ENCODE peak calls at places on chromosome 19, in eight cellular contexts. One of them, this sample, is unnamed.

GRCh38 chr19:11137542-11138384 is 17.8 kb downstream of the SPC24 start:
- DNase-seq in cardiac fibroblast: peak
- DNase-seq in T-helper 17 cell: peak
- DNase-seq in activated CD4-positive, alpha-beta T cell treated with anti-CD3 and anti-CD28 coated beads, Interleukin-2, amount 50 U/mL, for 1 hour: peak
- DNase-seq in WTC11: peak
- DNase-seq in tibial nerve: peak
- DNase-seq in HTR-8/SVneo: peak
- DNase-seq in fibroblast of the conjunctiva: peak
- DNase-seq in this sample: peak

GRCh38 chr19:6740589-6741348 is 1.3 kb downstream of the TRIP10 start:
- DNase-seq in cardiac fibroblast: peak
- DNase-seq in T-helper 17 cell: no peak
- DNase-seq in activated CD4-positive, alpha-beta T cell treated with anti-CD3 and anti-CD28 coated beads, Interleukin-2, amount 50 U/mL, for 1 hour: no peak
- DNase-seq in WTC11: peak
- DNase-seq in tibial nerve: no peak
- DNase-seq in HTR-8/SVneo: peak
- DNase-seq in fibroblast of the conjunctiva: no peak
- DNase-seq in this sample: peak

GRCh38 chr19:38227272-38228004 is 3.4 kb upstream of the DPF1 start:
- DNase-seq in cardiac fibroblast: no peak
- DNase-seq in T-helper 17 cell: no peak
- DNase-seq in activated CD4-positive, alpha-beta T cell treated with anti-CD3 and anti-CD28 coated beads, Interleukin-2, amount 50 U/mL, for 1 hour: no peak
- DNase-seq in WTC11: no peak
- DNase-seq in tibial nerve: no peak
- DNase-seq in HTR-8/SVneo: no peak
- DNase-seq in fibroblast of the conjunctiva: no peak
- DNase-seq in this sample: no peak

GRCh38 chr19:5960005-5961001 is 17.6 kb downstream of the RANBP3 start:
- DNase-seq in cardiac fibroblast: no peak
- DNase-seq in T-helper 17 cell: no peak
- DNase-seq in activated CD4-positive, alpha-beta T cell treated with anti-CD3 and anti-CD28 coated beads, Interleukin-2, amount 50 U/mL, for 1 hour: no peak
- DNase-seq in WTC11: no peak
- DNase-seq in tibial nerve: no peak
- DNase-seq in HTR-8/SVneo: no peak
- DNase-seq in fibroblast of the conjunctiva: no peak
- DNase-seq in this sample: no peak

GRCh38 chr19:30391554-30392551 is 19.7 kb downstream of the ZNF536 start:
- DNase-seq in cardiac fibroblast: no peak
- DNase-seq in T-helper 17 cell: no peak
- DNase-seq in activated CD4-positive, alpha-beta T cell treated with anti-CD3 and anti-CD28 coated beads, Interleukin-2, amount 50 U/mL, for 1 hour: no peak
- DNase-seq in WTC11: peak
- DNase-seq in tibial nerve: no peak
- DNase-seq in HTR-8/SVneo: no peak
- DNase-seq in fibroblast of the conjunctiva: no peak
- DNase-seq in this sample: no peak

GRCh38 chr19:4059931-4060620 is 6.6 kb downstream of the ZBTB7A start:
- DNase-seq in cardiac fibroblast: peak
- DNase-seq in T-helper 17 cell: peak
- DNase-seq in activated CD4-positive, alpha-beta T cell treated with anti-CD3 and anti-CD28 coated beads, Interleukin-2, amount 50 U/mL, for 1 hour: peak
- DNase-seq in WTC11: no peak
- DNase-seq in tibial nerve: peak
- DNase-seq in HTR-8/SVneo: peak
- DNase-seq in fibroblast of the conjunctiva: no peak
- DNase-seq in this sample: no peak

GRCh38 chr19:375395-376110 is 31.0 kb upstream of the MIER2 start:
- DNase-seq in cardiac fibroblast: no peak
- DNase-seq in T-helper 17 cell: no peak
- DNase-seq in activated CD4-positive, alpha-beta T cell treated with anti-CD3 and anti-CD28 coated beads, Interleukin-2, amount 50 U/mL, for 1 hour: no peak
- DNase-seq in WTC11: no peak
- DNase-seq in tibial nerve: no peak
- DNase-seq in HTR-8/SVneo: no peak
- DNase-seq in fibroblast of the conjunctiva: no peak
- DNase-seq in this sample: no peak

GRCh38 chr19:46860846-46861690 is at the start of gene ARHGAP35:
- DNase-seq in cardiac fibroblast: peak
- DNase-seq in T-helper 17 cell: peak
- DNase-seq in activated CD4-positive, alpha-beta T cell treated with anti-CD3 and anti-CD28 coated beads, Interleukin-2, amount 50 U/mL, for 1 hour: peak
- DNase-seq in WTC11: peak
- DNase-seq in tibial nerve: no peak
- DNase-seq in HTR-8/SVneo: no peak
- DNase-seq in fibroblast of the conjunctiva: no peak
- DNase-seq in this sample: no peak

GRCh38 chr19:6610934-6611370 is 20.0 kb upstream of the CD70 start:
- DNase-seq in cardiac fibroblast: peak
- DNase-seq in T-helper 17 cell: no peak
- DNase-seq in activated CD4-positive, alpha-beta T cell treated with anti-CD3 and anti-CD28 coated beads, Interleukin-2, amount 50 U/mL, for 1 hour: no peak
- DNase-seq in WTC11: no peak
- DNase-seq in tibial nerve: no peak
- DNase-seq in HTR-8/SVneo: peak
- DNase-seq in fibroblast of the conjunctiva: peak
- DNase-seq in this sample: no peak

GRCh38 chr19:47609885-47610545 is 1.1 kb downstream of the BICRA start:
- DNase-seq in cardiac fibroblast: peak
- DNase-seq in T-helper 17 cell: peak
- DNase-seq in activated CD4-positive, alpha-beta T cell treated with anti-CD3 and anti-CD28 coated beads, Interleukin-2, amount 50 U/mL, for 1 hour: peak
- DNase-seq in WTC11: peak
- DNase-seq in tibial nerve: no peak
- DNase-seq in HTR-8/SVneo: no peak
- DNase-seq in fibroblast of the conjunctiva: no peak
- DNase-seq in this sample: peak

GRCh38 chr19:45693168-45693788 is 812 bp downstream of the QPCTL start:
- DNase-seq in cardiac fibroblast: peak
- DNase-seq in T-helper 17 cell: peak
- DNase-seq in activated CD4-positive, alpha-beta T cell treated with anti-CD3 and anti-CD28 coated beads, Interleukin-2, amount 50 U/mL, for 1 hour: peak
- DNase-seq in WTC11: peak
- DNase-seq in tibial nerve: peak
- DNase-seq in HTR-8/SVneo: peak
- DNase-seq in fibroblast of the conjunctiva: no peak
- DNase-seq in this sample: peak

GRCh38 chr19:50836543-50837195 is 3.3 kb upstream of the KLK15 start:
- DNase-seq in cardiac fibroblast: no peak
- DNase-seq in T-helper 17 cell: no peak
- DNase-seq in activated CD4-positive, alpha-beta T cell treated with anti-CD3 and anti-CD28 coated beads, Interleukin-2, amount 50 U/mL, for 1 hour: no peak
- DNase-seq in WTC11: peak
- DNase-seq in tibial nerve: no peak
- DNase-seq in HTR-8/SVneo: no peak
- DNase-seq in fibroblast of the conjunctiva: no peak
- DNase-seq in this sample: no peak

GRCh38 chr19:2607712-2608601 is 94.5 kb downstream of the GNG7 start:
- DNase-seq in cardiac fibroblast: no peak
- DNase-seq in T-helper 17 cell: peak
- DNase-seq in activated CD4-positive, alpha-beta T cell treated with anti-CD3 and anti-CD28 coated beads, Interleukin-2, amount 50 U/mL, for 1 hour: peak
- DNase-seq in WTC11: no peak
- DNase-seq in tibial nerve: no peak
- DNase-seq in HTR-8/SVneo: no peak
- DNase-seq in fibroblast of the conjunctiva: no peak
- DNase-seq in this sample: no peak

GRCh38 chr19:16265205-16265604 is 59.4 kb upstream of the KLF2 start:
- DNase-seq in cardiac fibroblast: no peak
- DNase-seq in T-helper 17 cell: no peak
- DNase-seq in activated CD4-positive, alpha-beta T cell treated with anti-CD3 and anti-CD28 coated beads, Interleukin-2, amount 50 U/mL, for 1 hour: no peak
- DNase-seq in WTC11: no peak
- DNase-seq in tibial nerve: no peak
- DNase-seq in HTR-8/SVneo: no peak
- DNase-seq in fibroblast of the conjunctiva: no peak
- DNase-seq in this sample: no peak

GRCh38 chr19:3073931-3074595 is 11.8 kb upstream of the TLE5 start:
- DNase-seq in cardiac fibroblast: peak
- DNase-seq in T-helper 17 cell: no peak
- DNase-seq in activated CD4-positive, alpha-beta T cell treated with anti-CD3 and anti-CD28 coated beads, Interleukin-2, amount 50 U/mL, for 1 hour: no peak
- DNase-seq in WTC11: no peak
- DNase-seq in tibial nerve: no peak
- DNase-seq in HTR-8/SVneo: no peak
- DNase-seq in fibroblast of the conjunctiva: no peak
- DNase-seq in this sample: no peak

GRCh38 chr19:5196832-5197231 is 143.8 kb downstream of the PTPRS start:
- DNase-seq in cardiac fibroblast: no peak
- DNase-seq in T-helper 17 cell: no peak
- DNase-seq in activated CD4-positive, alpha-beta T cell treated with anti-CD3 and anti-CD28 coated beads, Interleukin-2, amount 50 U/mL, for 1 hour: no peak
- DNase-seq in WTC11: no peak
- DNase-seq in tibial nerve: no peak
- DNase-seq in HTR-8/SVneo: no peak
- DNase-seq in fibroblast of the conjunctiva: no peak
- DNase-seq in this sample: no peak

GRCh38 chr19:16039545-16039944 is 36.8 kb upstream of the TPM4 start:
- DNase-seq in cardiac fibroblast: no peak
- DNase-seq in T-helper 17 cell: no peak
- DNase-seq in activated CD4-positive, alpha-beta T cell treated with anti-CD3 and anti-CD28 coated beads, Interleukin-2, amount 50 U/mL, for 1 hour: no peak
- DNase-seq in WTC11: no peak
- DNase-seq in tibial nerve: no peak
- DNase-seq in HTR-8/SVneo: no peak
- DNase-seq in fibroblast of the conjunctiva: no peak
- DNase-seq in this sample: no peak

GRCh38 chr19:2249880-2250764 is 999 bp downstream of the AMH start:
- DNase-seq in cardiac fibroblast: no peak
- DNase-seq in T-helper 17 cell: no peak
- DNase-seq in activated CD4-positive, alpha-beta T cell treated with anti-CD3 and anti-CD28 coated beads, Interleukin-2, amount 50 U/mL, for 1 hour: no peak
- DNase-seq in WTC11: no peak
- DNase-seq in tibial nerve: no peak
- DNase-seq in HTR-8/SVneo: no peak
- DNase-seq in fibroblast of the conjunctiva: no peak
- DNase-seq in this sample: no peak